ENCODE peak calls at places on chromosome 11, in four cellular contexts. T is astrocyte, X is neural progenitor cell, Q is OCI-LY7. I is an unnamed sample.

GRCh38 chr11:1005913-1006312 is 30.6 kb downstream of the MUC6 start:
- DNase-seq in Q (no peak), T (no peak), X (no peak), I (no peak)

GRCh38 chr11:104219081-104219480 is 55.1 kb upstream of the PDGFD start:
- DNase-seq in T (no peak), X (no peak), Q (no peak), I (no peak)

GRCh38 chr11:63767415-63768231 is 952 bp downstream of the ZFTA start:
- DNase-seq in T (peak), Q (peak), X (peak), I (peak)

GRCh38 chr11:102452461-102453285 is at the start of gene TMEM123:
- DNase-seq in T (peak), Q (peak), X (peak), I (peak)

GRCh38 chr11:94181943-94182342 is 53.3 kb downstream of the PANX1 start:
- DNase-seq in Q (no peak), T (no peak), X (no peak), I (no peak)

GRCh38 chr11:13258855-13259254 is 18.7 kb upstream of the BMAL1 start:
- DNase-seq in X (no peak), Q (no peak), T (no peak), I (no peak)

GRCh38 chr11:100849009-100849913 is 162.2 kb downstream of the ARHGAP42 start:
- DNase-seq in X (no peak), T (peak), Q (no peak), I (peak)

GRCh38 chr11:86072211-86072610 is 3.3 kb upstream of the PICALM start:
- DNase-seq in X (no peak), Q (no peak), T (no peak), I (no peak)

GRCh38 chr11:97610000-97610399 is 1220.2 kb downstream of the JRKL start:
- DNase-seq in Q (no peak), X (no peak), T (no peak), I (no peak)

GRCh38 chr11:69651834-69652620 is 11.1 kb downstream of the CCND1 start:
- DNase-seq in Q (no peak), T (no peak), X (no peak), I (no peak)

GRCh38 chr11:85589373-85589772 is 37.8 kb downstream of the DLG2 start:
- DNase-seq in Q (no peak), T (no peak), X (peak), I (no peak)

GRCh38 chr11:103619480-103619879 is 417.0 kb upstream of the DDI1 start:
- DNase-seq in X (no peak), T (no peak), Q (peak), I (peak)

GRCh38 chr11:130765951-130766649 is 150.2 kb downstream of the SNX19 start:
- DNase-seq in X (no peak), Q (peak), T (no peak), I (no peak)

GRCh38 chr11:59173964-59174663 is 2.2 kb downstream of the DTX4 start:
- DNase-seq in Q (no peak), T (no peak), X (peak), I (peak)

GRCh38 chr11:44968510-44968909 is 17.8 kb upstream of the TP53I11 start:
- DNase-seq in X (no peak), T (no peak), Q (no peak), I (no peak)

GRCh38 chr11:17722000-17722643 is 2.8 kb downstream of the MYOD1 start:
- DNase-seq in X (peak), Q (no peak), T (no peak), I (no peak)

GRCh38 chr11:27660171-27660570 is 40.1 kb downstream of the BDNF start:
- DNase-seq in T (no peak), Q (no peak), X (no peak), I (no peak)

GRCh38 chr11:78339483-78339882 is 78.1 kb downstream of the GAB2 start:
- DNase-seq in X (no peak), T (no peak), Q (no peak), I (no peak)

GRCh38 chr11:128548655-128549255 is 38.6 kb downstream of the ETS1 start:
- DNase-seq in Q (peak), T (no peak), X (peak), I (peak)

GRCh38 chr11:20881328-20882079 is 212.1 kb downstream of the NELL1 start:
- DNase-seq in X (no peak), T (no peak), Q (no peak), I (no peak)

GRCh38 chr11:66279092-66279797 is 1.3 kb downstream of the CNIH2 start:
- DNase-seq in X (no peak), Q (no peak), T (no peak), I (no peak)

GRCh38 chr11:26623076-26623666 is 51.1 kb upstream of the MUC15 start:
- DNase-seq in T (peak), Q (no peak), X (no peak), I (peak)

GRCh38 chr11:113161671-113162589 is 152.5 kb upstream of the TTC12 start:
- DNase-seq in T (no peak), Q (no peak), X (no peak), I (no peak)

GRCh38 chr11:8034604-8035224 is 46.3 kb upstream of the TUB start:
- DNase-seq in T (no peak), Q (no peak), X (no peak), I (no peak)
- H3K4me2 ChIP-seq in T (no peak), Q (no peak), X (no peak), I (no peak)

DNA sequence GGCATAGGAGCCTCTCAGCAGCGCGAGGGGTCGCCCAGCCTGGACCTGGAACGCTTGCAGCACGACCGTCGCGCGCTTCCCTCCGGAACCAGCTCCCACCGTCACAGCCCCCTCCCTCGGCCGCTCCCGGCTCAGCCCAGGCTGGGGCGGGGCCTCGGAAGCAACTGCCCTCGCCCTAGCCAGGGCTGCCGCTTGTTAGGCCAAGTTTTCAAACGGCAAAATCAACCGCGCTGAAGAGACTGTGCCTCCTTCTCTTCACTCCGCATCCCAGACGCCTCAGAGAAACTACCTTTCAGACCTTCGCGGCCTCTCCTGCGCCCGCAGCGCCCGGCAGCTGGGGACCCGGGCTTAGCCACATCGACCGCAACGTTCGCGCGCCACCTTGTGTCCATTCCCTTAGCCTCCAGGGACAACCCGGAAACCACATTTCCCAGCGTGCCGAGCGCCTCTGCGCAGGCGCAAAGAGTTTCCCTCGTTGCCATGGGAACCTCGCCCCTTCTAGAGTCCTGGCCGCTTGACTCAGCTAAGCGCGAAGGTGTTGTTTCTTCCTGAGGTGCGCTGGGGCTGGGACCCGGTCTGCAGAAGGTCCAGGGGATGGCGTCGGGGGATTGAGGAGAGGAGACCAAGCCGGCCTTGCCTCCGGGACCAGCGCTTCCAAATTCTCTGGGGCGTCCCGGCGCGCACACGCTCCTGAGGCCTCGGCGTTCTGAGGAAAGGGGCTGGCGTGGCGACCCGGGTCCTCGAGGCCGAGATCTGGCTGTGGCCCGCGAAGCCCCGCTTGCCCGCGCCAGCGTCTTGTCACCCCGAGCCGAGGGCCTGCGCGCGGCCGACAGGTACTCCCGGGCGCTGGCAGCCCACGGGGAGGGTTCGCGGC is 14.3 kb downstream of the SSH3 start:
- DNase-seq in X (peak), T (peak), Q (peak), I (peak)
- TF ChIP-seq CTCF in X (peak), T (peak), Q (peak), I (peak)

DNA sequence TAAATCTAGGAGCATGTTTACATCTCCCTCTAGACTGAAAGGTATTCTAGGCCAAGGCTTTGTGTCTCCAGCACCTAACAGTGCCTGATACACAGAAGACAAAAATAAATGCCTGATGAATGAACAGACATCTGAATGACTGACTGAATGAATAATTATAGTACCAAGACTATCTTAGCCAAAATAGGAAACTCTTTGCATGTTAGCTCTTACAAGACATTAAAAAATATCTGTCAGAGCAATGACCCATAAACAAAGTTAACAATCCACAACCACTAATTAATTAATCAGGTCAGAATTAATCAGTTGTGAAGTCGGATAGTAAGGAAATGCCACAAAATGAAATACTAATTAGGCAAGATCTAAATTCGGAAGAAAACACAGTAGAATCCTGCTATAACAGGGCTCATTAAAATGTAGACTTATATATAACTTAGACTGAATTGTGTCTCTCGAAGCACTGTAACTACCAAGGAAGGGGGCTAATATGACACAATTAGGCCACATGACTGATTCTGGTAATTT is 45.5 kb upstream of the POU2AF2 start:
- DNase-seq in Q (no peak), X (no peak), T (no peak), I (no peak)
- H3K4me2 ChIP-seq in Q (peak), X (no peak), T (no peak), I (no peak)

DNA sequence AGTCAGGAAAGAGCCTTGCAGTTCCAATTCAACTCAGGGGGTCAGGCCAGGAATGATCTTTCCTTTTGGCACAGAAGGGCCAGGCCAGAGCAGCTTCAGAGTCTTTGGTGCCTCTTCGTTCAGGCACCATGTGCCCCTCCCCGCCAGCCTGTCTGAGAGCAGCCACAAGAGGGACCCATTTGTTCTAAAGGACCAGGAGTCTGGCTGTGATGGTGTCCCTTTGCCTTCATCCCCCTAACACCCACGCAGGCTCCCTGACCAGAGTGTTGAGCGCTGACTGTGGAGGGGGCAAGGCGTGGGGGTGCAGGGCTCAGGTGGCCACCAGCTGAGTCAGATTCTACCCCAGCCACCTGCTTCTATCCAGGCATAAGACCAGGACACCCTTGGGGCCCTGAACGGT is 156.4 kb downstream of the TTC17 start:
- DNase-seq in T (no peak), X (peak), Q (peak), I (no peak)
- TF ChIP-seq CTCF in T (no peak), X (peak), Q (no peak), I (no peak)

DNA sequence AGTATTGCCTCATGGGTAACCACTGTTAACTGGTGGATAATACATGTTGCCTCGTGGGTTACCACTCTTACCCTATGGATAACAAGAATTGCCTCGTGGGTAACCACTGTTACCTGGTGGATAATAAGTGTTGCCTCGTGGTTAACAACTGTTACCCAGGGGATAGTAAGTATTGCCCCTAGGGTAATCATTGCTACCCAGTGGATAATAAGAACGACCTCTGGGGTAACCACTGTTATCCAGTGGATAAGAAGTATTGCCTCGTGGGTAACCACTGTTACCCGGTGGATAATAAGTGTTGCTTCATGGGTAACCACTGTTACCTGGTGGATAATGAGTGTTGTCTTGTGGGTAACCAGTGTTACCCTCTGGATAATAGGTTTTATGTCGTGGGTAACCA is 28.1 kb upstream of the NXPE4 start:
- DNase-seq in T (no peak), Q (no peak), X (no peak), I (no peak)
- H3K4me2 ChIP-seq in T (no peak), Q (no peak), X (no peak), I (no peak)

I was measured in hepatocyte.